ENCODE peak calls at places on chromosome X, in four cellular contexts. One of them, this sample, is unnamed.
A peak's percentile ranks its signal among the peaks of the same experiment; 100 is the strongest.

GRCh38 chrX:103550415-103551051 is 31.2 kb upstream of the RAB40A start:
- DNase-seq in H1: no peak
- DNase-seq in suprapubic skin: no peak
- DNase-seq in transverse colon: no peak
- DNase-seq in this sample: no peak

GRCh38 chrX:1531106-1531890 is 5.7 kb downstream of the P2RY8 start:
- DNase-seq in transverse colon: no peak
- DNase-seq in suprapubic skin: peak; percentile 72
- DNase-seq in H1: peak; percentile 36
- DNase-seq in this sample: no peak

GRCh38 chrX:50980251-50980650 is 69.7 kb downstream of the BMP15 start:
- DNase-seq in H1: no peak
- DNase-seq in transverse colon: no peak
- DNase-seq in suprapubic skin: no peak
- DNase-seq in this sample: no peak

GRCh38 chrX:39627257-39627656 is 470.5 kb downstream of the BCOR start:
- DNase-seq in suprapubic skin: no peak
- DNase-seq in transverse colon: no peak
- DNase-seq in H1: no peak
- DNase-seq in this sample: no peak

GRCh38 chrX:115898382-115899001 is 272.1 kb upstream of the AGTR2 start:
- DNase-seq in suprapubic skin: no peak
- DNase-seq in transverse colon: peak; percentile 89
- DNase-seq in H1: peak; percentile 47
- DNase-seq in this sample: no peak

GRCh38 chrX:11117751-11118150 is 6.6 kb downstream of the HCCS start:
- DNase-seq in transverse colon: no peak
- DNase-seq in suprapubic skin: no peak
- DNase-seq in H1: no peak
- DNase-seq in this sample: no peak

GRCh38 chrX:136275553-136275952 is 24.4 kb upstream of the MAP7D3 start:
- DNase-seq in transverse colon: peak; percentile 26
- DNase-seq in suprapubic skin: no peak
- DNase-seq in H1: no peak
- DNase-seq in this sample: no peak

GRCh38 chrX:31609130-31609529 is 537.3 kb upstream of the FTHL17 start:
- DNase-seq in H1: no peak
- DNase-seq in suprapubic skin: no peak
- DNase-seq in transverse colon: no peak
- DNase-seq in this sample: no peak

GRCh38 chrX:153353416-153353815 is 19.5 kb downstream of the ZNF275 start:
- DNase-seq in transverse colon: no peak
- DNase-seq in suprapubic skin: no peak
- DNase-seq in H1: no peak
- DNase-seq in this sample: no peak

GRCh38 chrX:153948847-153949819 is 4.7 kb upstream of the RENBP start:
- DNase-seq in suprapubic skin: no peak
- DNase-seq in transverse colon: no peak
- DNase-seq in H1: no peak
- DNase-seq in this sample: no peak

GRCh38 chrX:24515447-24515846 is 50.4 kb downstream of the PDK3 start:
- DNase-seq in H1: no peak
- DNase-seq in suprapubic skin: no peak
- DNase-seq in transverse colon: no peak
- DNase-seq in this sample: no peak

GRCh38 chrX:144586756-144587155 is 660.5 kb upstream of the SPANXN1 start:
- DNase-seq in H1: no peak
- DNase-seq in suprapubic skin: no peak
- DNase-seq in transverse colon: no peak
- DNase-seq in this sample: no peak

GRCh38 chrX:130770615-130771014 is 132.4 kb downstream of the ENOX2 start:
- DNase-seq in suprapubic skin: no peak
- DNase-seq in H1: no peak
- DNase-seq in transverse colon: no peak
- DNase-seq in this sample: no peak

GRCh38 chrX:40459576-40460158 is 121.1 kb upstream of the ATP6AP2 start:
- DNase-seq in suprapubic skin: no peak
- DNase-seq in transverse colon: no peak
- DNase-seq in H1: peak; percentile 49
- DNase-seq in this sample: no peak

GRCh38 chrX:118049713-118050112 is 66.9 kb downstream of the KLHL13 start:
- DNase-seq in transverse colon: no peak
- DNase-seq in H1: no peak
- DNase-seq in suprapubic skin: no peak
- DNase-seq in this sample: no peak

GRCh38 chrX:1492421-1493012 is 39.8 kb upstream of the ASMTL start:
- DNase-seq in suprapubic skin: no peak
- DNase-seq in H1: no peak
- DNase-seq in transverse colon: no peak
- DNase-seq in this sample: no peak

GRCh38 chrX:117701050-117701449 is 415.6 kb downstream of the KLHL13 start:
- DNase-seq in H1: no peak
- DNase-seq in transverse colon: no peak
- DNase-seq in suprapubic skin: no peak
- DNase-seq in this sample: no peak

GRCh38 chrX:40132751-40133150 is 35.0 kb upstream of the BCOR start:
- DNase-seq in transverse colon: peak; percentile 60
- DNase-seq in H1: no peak
- DNase-seq in suprapubic skin: no peak
- DNase-seq in this sample: no peak

GRCh38 chrX:40153335-40154221 is 55.8 kb upstream of the BCOR start:
- DNase-seq in transverse colon: peak; percentile 68
- DNase-seq in suprapubic skin: no peak
- DNase-seq in H1: peak; percentile 51
- DNase-seq in this sample: no peak

GRCh38 chrX:81120936-81121351 is 80.8 kb downstream of the HMGN5 start:
- DNase-seq in H1: peak; percentile 44
- DNase-seq in transverse colon: peak; percentile 51
- DNase-seq in suprapubic skin: no peak
- DNase-seq in this sample: no peak

GRCh38 chrX:103628386-103629290 is at the start of gene TCEAL1:
- DNase-seq in H1: peak; percentile 65
- DNase-seq in transverse colon: peak; percentile 74
- DNase-seq in suprapubic skin: peak; percentile 75
- DNase-seq in this sample: no peak

GRCh38 chrX:8897259-8897658 is 96.1 kb upstream of the FAM9A start:
- DNase-seq in suprapubic skin: no peak
- DNase-seq in H1: no peak
- DNase-seq in transverse colon: no peak
- DNase-seq in this sample: no peak

GRCh38 chrX:101745046-101745445 is 85.4 kb upstream of the ARMCX2 start:
- DNase-seq in H1: no peak
- DNase-seq in transverse colon: no peak
- DNase-seq in suprapubic skin: no peak
- DNase-seq in this sample: no peak

GRCh38 chrX:23511783-23512182 is 155.5 kb upstream of the PRDX4 start:
- DNase-seq in suprapubic skin: no peak
- DNase-seq in transverse colon: no peak
- DNase-seq in H1: no peak
- DNase-seq in this sample: no peak

GRCh38 chrX:24341795-24342194 is 18.6 kb upstream of the SUPT20HL1 start:
- DNase-seq in H1: no peak
- DNase-seq in transverse colon: no peak
- DNase-seq in suprapubic skin: no peak
- DNase-seq in this sample: no peak

GRCh38 chrX:152853986-152854385 is 23.1 kb downstream of the NSDHL start:
- DNase-seq in suprapubic skin: no peak
- DNase-seq in H1: no peak
- DNase-seq in transverse colon: no peak
- DNase-seq in this sample: no peak

GRCh38 chrX:133171962-133172708 is 46.0 kb downstream of the TFDP3 start:
- DNase-seq in H1: no peak
- DNase-seq in suprapubic skin: no peak
- DNase-seq in transverse colon: no peak
- DNase-seq in this sample: no peak

DNA sequence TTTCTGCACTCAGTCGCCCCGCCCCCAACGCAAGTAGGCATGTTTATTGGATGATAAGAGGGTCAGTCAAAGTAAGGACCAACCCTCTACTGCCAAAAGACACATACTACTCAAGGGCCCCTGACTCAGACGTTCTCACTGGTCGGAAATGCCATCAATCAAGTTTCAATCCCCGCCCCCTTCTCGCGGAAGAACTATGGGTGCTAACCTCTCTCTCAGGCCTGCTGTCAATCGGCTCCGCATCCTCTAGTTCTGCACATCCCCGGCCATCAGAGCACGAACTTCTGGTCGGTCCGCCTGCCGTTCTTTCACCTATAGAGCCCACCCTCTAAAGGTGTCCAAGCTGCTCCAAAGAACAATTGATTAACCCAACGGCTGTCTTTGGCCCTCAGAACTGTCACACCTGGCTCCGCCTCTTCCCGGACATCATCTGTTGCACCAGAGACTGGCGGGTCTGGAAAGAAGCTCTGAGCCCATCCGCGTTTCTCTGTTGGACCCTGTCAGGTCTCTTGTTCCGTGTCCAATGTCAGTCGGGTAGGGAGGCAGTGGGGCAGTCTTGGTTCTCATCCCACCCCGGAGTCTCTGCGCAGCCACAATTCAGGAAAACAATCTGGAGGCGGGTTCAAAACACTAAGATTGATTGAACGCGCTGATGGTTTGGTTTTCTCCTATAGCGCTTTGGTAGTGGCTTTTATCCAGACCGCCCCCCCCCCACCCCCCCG is 15.2 kb downstream of the NDUFB11 start:
- DNase-seq in transverse colon: peak; percentile 93
- DNase-seq in H1: peak; percentile 93
- DNase-seq in suprapubic skin: peak; percentile 92
- DNase-seq in this sample: peak; percentile 54
- TF ChIP-seq POLR2AphosphoS5 in transverse colon: peak; percentile 41
- TF ChIP-seq POLR2AphosphoS5 in H1: no peak
- TF ChIP-seq POLR2AphosphoS5 in suprapubic skin: peak; percentile 45
- TF ChIP-seq POLR2AphosphoS5 in this sample: peak; percentile 73

DNA sequence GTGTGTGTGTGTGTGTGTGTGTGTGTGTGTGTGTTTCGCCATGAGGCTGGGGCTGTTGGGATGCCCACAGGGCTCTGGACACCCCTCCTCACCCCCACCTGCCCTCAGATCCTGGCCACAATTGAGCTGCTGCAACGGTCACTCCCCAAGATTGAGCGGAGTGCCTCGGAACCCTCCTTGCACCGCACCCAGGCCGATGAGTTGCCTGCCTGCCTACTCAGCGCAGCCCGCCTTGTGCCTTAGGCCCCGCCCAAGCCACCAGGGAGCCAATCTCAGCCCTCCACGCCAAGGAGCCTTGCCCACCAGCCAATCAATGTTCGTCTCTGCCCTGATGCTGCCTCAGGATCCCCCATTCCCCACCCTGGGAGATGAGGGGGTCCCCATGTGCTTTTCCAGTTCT is 10.2 kb downstream of the ARAF start:
- DNase-seq in suprapubic skin: no peak
- DNase-seq in transverse colon: no peak
- DNase-seq in H1: no peak
- DNase-seq in this sample: no peak
- TF ChIP-seq POLR2AphosphoS5 in suprapubic skin: no peak
- TF ChIP-seq POLR2AphosphoS5 in transverse colon: no peak
- TF ChIP-seq POLR2AphosphoS5 in H1: no peak
- TF ChIP-seq POLR2AphosphoS5 in this sample: peak; percentile 10

DNA sequence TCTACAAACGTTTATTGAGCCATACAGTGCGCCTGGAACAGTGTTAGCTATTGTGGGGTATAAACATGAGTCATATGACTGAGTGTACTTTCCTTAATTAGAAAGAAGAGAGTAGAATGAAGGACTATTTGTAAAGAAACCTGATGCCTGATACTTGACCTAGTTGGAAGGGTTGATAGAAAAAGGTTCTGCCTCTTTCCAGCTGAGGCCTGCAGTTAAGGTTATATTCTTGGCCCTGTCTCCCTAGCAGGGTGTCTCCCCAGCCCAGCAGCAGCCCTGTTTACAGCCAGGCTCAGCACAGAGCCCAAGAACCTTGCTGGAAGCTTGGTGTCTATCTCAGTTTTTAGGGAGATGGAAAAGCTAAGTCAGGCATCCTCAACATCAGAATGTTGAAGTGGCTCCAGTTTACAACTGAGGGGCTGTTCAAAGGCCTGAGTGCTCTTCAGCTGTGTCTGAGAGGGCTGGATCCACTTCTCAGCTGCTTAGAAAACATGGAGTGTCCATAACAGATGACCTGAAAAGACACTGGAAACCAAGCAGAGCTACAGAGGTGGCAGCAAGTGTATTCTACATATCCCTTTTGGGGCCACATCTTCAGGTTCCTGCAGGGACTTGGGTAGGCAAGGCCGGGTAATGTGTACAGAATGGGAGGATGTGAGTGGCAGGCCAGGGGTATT is 21.6 kb downstream of the NYX start:
- DNase-seq in suprapubic skin: no peak
- DNase-seq in transverse colon: no peak
- DNase-seq in H1: no peak
- DNase-seq in this sample: no peak
- TF ChIP-seq POLR2AphosphoS5 in suprapubic skin: no peak
- TF ChIP-seq POLR2AphosphoS5 in transverse colon: no peak
- TF ChIP-seq POLR2AphosphoS5 in H1: no peak
- TF ChIP-seq POLR2AphosphoS5 in this sample: no peak

GRCh38 chrX:56232221-56233082 is at the start of gene KLF8:
- DNase-seq in suprapubic skin: peak; percentile 77
- DNase-seq in H1: peak; percentile 56
- DNase-seq in transverse colon: peak; percentile 68
- DNase-seq in this sample: peak; percentile 35
- TF ChIP-seq POLR2AphosphoS5 in suprapubic skin: no peak
- TF ChIP-seq POLR2AphosphoS5 in H1: no peak
- TF ChIP-seq POLR2AphosphoS5 in transverse colon: no peak
- TF ChIP-seq POLR2AphosphoS5 in this sample: no peak

GRCh38 chrX:120604359-120604782 is 470 bp downstream of the MCTS1 start:
- DNase-seq in H1: no peak
- DNase-seq in suprapubic skin: no peak
- DNase-seq in transverse colon: peak; percentile 19
- DNase-seq in this sample: no peak
- TF ChIP-seq POLR2AphosphoS5 in H1: no peak
- TF ChIP-seq POLR2AphosphoS5 in suprapubic skin: no peak
- TF ChIP-seq POLR2AphosphoS5 in transverse colon: peak; percentile 57
- TF ChIP-seq POLR2AphosphoS5 in this sample: no peak

GRCh38 chrX:120456973-120457372 is 12.1 kb downstream of the LAMP2 start:
- DNase-seq in transverse colon: no peak
- DNase-seq in H1: no peak
- DNase-seq in suprapubic skin: no peak
- DNase-seq in this sample: no peak
- TF ChIP-seq POLR2AphosphoS5 in transverse colon: no peak
- TF ChIP-seq POLR2AphosphoS5 in H1: no peak
- TF ChIP-seq POLR2AphosphoS5 in suprapubic skin: no peak
- TF ChIP-seq POLR2AphosphoS5 in this sample: no peak

This sample was measured in GM12892.